ENCODE peak calls at places on chromosomes 2 and 18, in four cellular contexts. F, P, D and R are unnamed samples.

GRCh38 chr18:76430636-76431035 is 64.4 kb downstream of the ZNF516 start:
- DNase-seq in F (no peak), P (no peak), D (no peak), R (no peak)

GRCh38 chr18:51724790-51725721 is 527.6 kb upstream of the MEX3C start:
- DNase-seq in F (no peak), P (no peak), D (no peak), R (no peak)

GRCh38 chr18:33210575-33211189 is 229.8 kb downstream of the CCDC178 start:
- DNase-seq in F (no peak), P (no peak), D (peak), R (peak)

GRCh38 chr18:45156941-45157340 is 458.3 kb upstream of the SLC14A2 start:
- DNase-seq in F (no peak), P (no peak), D (no peak), R (no peak)

GRCh38 chr2:174846941-174847938 is 83.0 kb upstream of the CHRNA1 start:
- DNase-seq in F (no peak), P (no peak), D (peak), R (no peak)

GRCh38 chr2:200695178-200695930 is 109.5 kb downstream of the AOX1 start:
- DNase-seq in F (no peak), P (no peak), D (no peak), R (no peak)

GRCh38 chr2:232633413-232634318 is at the start of gene EFHD1:
- DNase-seq in F (no peak), P (no peak), D (peak), R (peak)

GRCh38 chr2:86298411-86299390 is 38.7 kb downstream of the REEP1 start:
- DNase-seq in F (no peak), P (no peak), D (peak), R (peak)

GRCh38 chr2:152127628-152128027 is 28.8 kb upstream of the CACNB4 start:
- DNase-seq in F (no peak), P (no peak), D (no peak), R (no peak)

GRCh38 chr2:178194600-178195389 is 483 bp downstream of the OSBPL6 start:
- DNase-seq in F (no peak), P (no peak), D (peak), R (peak)

GRCh38 chr18:9526458-9526857 is 51.1 kb downstream of the RALBP1 start:
- DNase-seq in F (no peak), P (no peak), D (no peak), R (no peak)

GRCh38 chr2:210577263-210578071 is 21.1 kb downstream of the CPS1 start:
- DNase-seq in F (peak), P (no peak), D (peak), R (peak)

GRCh38 chr2:65128297-65129190 is 1.4 kb downstream of the RAB1A start:
- DNase-seq in F (no peak), P (no peak), D (no peak), R (no peak)

GRCh38 chr2:174666312-174666711 is 68.7 kb upstream of the WIPF1 start:
- DNase-seq in F (no peak), P (no peak), D (no peak), R (peak)

GRCh38 chr2:19767876-19768275 is 133.9 kb downstream of the TTC32 start:
- DNase-seq in F (no peak), P (no peak), D (no peak), R (no peak)

GRCh38 chr2:220891405-220891804 is 680.7 kb downstream of the EPHA4 start:
- DNase-seq in F (peak), P (no peak), D (no peak), R (peak)

GRCh38 chr18:46755315-46756171 is 1.3 kb downstream of the ST8SIA5 start:
- DNase-seq in F (no peak), P (no peak), D (peak), R (no peak)

GRCh38 chr2:59249441-59250330 is 1008.6 kb upstream of the FANCL start:
- DNase-seq in F (no peak), P (no peak), D (no peak), R (no peak)

GRCh38 chr2:142153601-142154000 is 22.8 kb upstream of the LRP1B start:
- DNase-seq in F (no peak), P (no peak), D (no peak), R (no peak)

GRCh38 chr2:197269173-197269572 is 41.4 kb downstream of the ANKRD44 start:
- DNase-seq in F (no peak), P (no peak), D (no peak), R (no peak)

GRCh38 chr2:218010116-218010837 is 7.5 kb upstream of the TNS1 start:
- DNase-seq in F (no peak), P (no peak), D (peak), R (peak)

GRCh38 chr2:182058056-182058455 is 72.4 kb downstream of the PPP1R1C start:
- DNase-seq in F (no peak), P (no peak), D (no peak), R (no peak)

GRCh38 chr2:240620859-240621258 is 4.4 kb upstream of the GPR35 start:
- DNase-seq in F (no peak), P (no peak), D (no peak), R (no peak)

GRCh38 chr2:182826051-182826450 is 40.4 kb downstream of the FRZB start:
- DNase-seq in F (no peak), P (no peak), D (no peak), R (no peak)

GRCh38 chr18:23864620-23865019 is 149.9 kb upstream of the TTC39C start:
- DNase-seq in F (no peak), P (no peak), D (no peak), R (no peak)

GRCh38 chr2:180554330-180554729 is 426.1 kb upstream of the UBE2E3 start:
- DNase-seq in F (no peak), P (no peak), D (no peak), R (no peak)

GRCh38 chr2:216777637-216778273 is 82.1 kb downstream of the TNP1 start:
- DNase-seq in F (peak), P (peak), D (peak), R (peak)

GRCh38 chr2:231535961-231536360 is 5.7 kb upstream of the NMUR1 start:
- DNase-seq in F (no peak), P (no peak), D (no peak), R (no peak)

GRCh38 chr18:48002933-48003365 is 72.5 kb upstream of the SMAD2 start:
- DNase-seq in F (peak), P (no peak), D (no peak), R (peak)

GRCh38 chr2:109702250-109702985 is 88.3 kb downstream of the SOWAHC start:
- DNase-seq in F (peak), P (no peak), D (no peak), R (no peak)

GRCh38 chr2:169512525-169512924 is 3.0 kb downstream of the KLHL41 start:
- DNase-seq in F (no peak), P (no peak), D (no peak), R (no peak)

GRCh38 chr2:231379266-231380215 is 16.0 kb upstream of the B3GNT7 start:
- DNase-seq in F (no peak), P (no peak), D (no peak), R (no peak)

GRCh38 chr2:190656301-190656700 is 7.4 kb downstream of the NAB1 start:
- DNase-seq in F (no peak), P (no peak), D (no peak), R (no peak)

GRCh38 chr2:231464576-231465540 is 574 bp upstream of the NCL start:
- DNase-seq in F (peak), P (peak), D (peak), R (peak)

GRCh38 chr18:37161491-37161890 is 332.6 kb downstream of the KIAA1328 start:
- DNase-seq in F (no peak), P (no peak), D (no peak), R (no peak)

GRCh38 chr18:57502624-57503023 is 67.5 kb downstream of the ONECUT2 start:
- DNase-seq in F (no peak), P (no peak), D (no peak), R (no peak)
- TF ChIP-seq JUND in F (no peak), P (no peak), D (no peak), R (no peak)

GRCh38 chr2:24115057-24115456 is 8.1 kb downstream of the PFN4 start:
- DNase-seq in F (no peak), P (no peak), D (no peak), R (no peak)

GRCh38 chr2:24107336-24107735 is 15.8 kb downstream of the PFN4 start:
- DNase-seq in F (no peak), P (no peak), D (no peak), R (no peak)

GRCh38 chr2:24106786-24107185 is 16.3 kb downstream of the PFN4 start:
- DNase-seq in F (no peak), P (no peak), D (no peak), R (no peak)

GRCh38 chr2:24110660-24111303 is 12.4 kb downstream of the PFN4 start:
- DNase-seq in F (no peak), P (no peak), D (no peak), R (no peak)

GRCh38 chr2:24111407-24111861 is 11.7 kb downstream of the PFN4 start:
- DNase-seq in F (no peak), P (no peak), D (no peak), R (peak)
- TF ChIP-seq JUND in F (no peak), P (no peak), D (no peak), R (no peak)

GRCh38 chr2:237124820-237125219 is 39.1 kb downstream of the COPS8 start:
- DNase-seq in F (no peak), P (no peak), D (no peak), R (no peak)

GRCh38 chr2:237120956-237121720 is 35.4 kb downstream of the COPS8 start:
- DNase-seq in F (no peak), P (no peak), D (no peak), R (no peak)

GRCh38 chr2:237125967-237126366 is 40.3 kb downstream of the COPS8 start:
- DNase-seq in F (no peak), P (no peak), D (no peak), R (no peak)

GRCh38 chr2:237118731-237119130 is 33.0 kb downstream of the COPS8 start:
- DNase-seq in F (no peak), P (no peak), D (no peak), R (no peak)

GRCh38 chr2:237122214-237122666 is 36.6 kb downstream of the COPS8 start:
- DNase-seq in F (peak), P (peak), D (peak), R (peak)
- TF ChIP-seq JUND in F (no peak), P (no peak), D (no peak), R (no peak)

DNA sequence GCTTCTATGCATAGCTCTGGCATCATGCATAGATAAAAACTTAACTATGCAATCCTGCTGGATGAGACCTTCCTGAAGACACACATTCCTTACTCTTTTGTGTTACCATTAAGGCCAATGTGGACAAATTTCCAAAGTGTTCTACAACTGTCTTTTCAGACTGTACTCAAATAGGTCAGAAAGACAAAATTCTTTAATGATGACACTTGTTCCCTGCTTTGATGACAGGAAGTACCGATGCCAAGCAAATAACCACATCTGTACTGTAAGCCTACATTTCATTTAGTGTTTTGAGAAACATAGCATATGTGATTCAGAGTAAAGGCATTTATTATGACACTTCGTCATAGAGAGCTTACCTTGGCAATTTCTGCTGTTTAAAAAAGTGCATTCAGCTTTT is 55.0 kb downstream of the PMAIP1 start:
- DNase-seq in F (peak), P (no peak), D (no peak), R (no peak)
- TF ChIP-seq JUND in F (peak), P (no peak), D (peak), R (no peak)

DNA sequence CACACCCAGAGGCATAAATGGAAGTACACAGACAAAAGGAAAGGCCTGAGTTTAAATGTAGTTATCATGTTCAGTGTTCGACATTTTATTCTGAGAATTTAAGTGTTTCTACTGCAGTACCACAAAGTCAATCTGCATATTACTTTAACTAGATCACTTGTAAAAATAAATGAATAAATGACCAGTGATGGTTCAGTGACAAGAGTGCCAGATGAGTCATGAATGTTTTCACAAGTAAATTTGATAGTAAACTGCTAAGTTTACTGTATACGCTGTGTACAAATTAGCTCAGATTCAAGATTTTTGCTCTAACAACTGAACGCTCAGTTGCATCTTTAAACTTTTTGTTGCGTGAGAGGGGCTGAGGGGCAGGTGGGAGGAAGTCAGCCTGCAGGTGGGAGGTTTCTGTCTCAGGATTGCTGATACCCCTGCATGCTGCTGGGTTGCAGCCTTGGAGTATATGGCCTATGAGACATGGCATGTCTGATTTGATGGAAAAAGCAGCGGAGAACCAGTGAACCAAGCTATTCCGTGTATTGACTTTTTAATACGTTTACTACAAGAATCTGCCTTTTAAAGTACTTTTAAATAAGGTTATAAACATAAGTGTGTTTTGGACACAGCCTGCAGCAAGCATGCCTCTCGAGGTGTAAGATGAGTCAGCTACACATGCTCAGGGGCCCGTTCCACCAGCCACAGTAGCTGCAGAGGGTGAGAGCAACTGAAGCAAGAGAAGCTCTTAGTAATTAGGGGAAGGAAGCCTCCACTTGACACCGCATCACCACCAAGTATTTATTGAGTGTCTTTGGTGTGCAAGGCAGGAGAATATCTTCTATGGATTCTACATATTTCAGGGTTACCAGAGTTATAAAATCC is 245.1 kb downstream of the NEDD4L start:
- DNase-seq in F (no peak), P (no peak), D (no peak), R (no peak)
- TF ChIP-seq JUND in F (peak), P (no peak), D (no peak), R (no peak)

GRCh38 chr2:189409136-189409535 is 32.1 kb upstream of the WDR75 start:
- DNase-seq in F (no peak), P (no peak), D (no peak), R (no peak)

GRCh38 chr2:189408294-189408693 is 33.0 kb upstream of the WDR75 start:
- DNase-seq in F (no peak), P (no peak), D (peak), R (no peak)

GRCh38 chr2:189406612-189407011 is 34.7 kb upstream of the WDR75 start:
- DNase-seq in F (no peak), P (no peak), D (no peak), R (no peak)

GRCh38 chr2:189407944-189408209 is 33.4 kb upstream of the WDR75 start:
- DNase-seq in F (no peak), P (no peak), D (peak), R (no peak)

DNA sequence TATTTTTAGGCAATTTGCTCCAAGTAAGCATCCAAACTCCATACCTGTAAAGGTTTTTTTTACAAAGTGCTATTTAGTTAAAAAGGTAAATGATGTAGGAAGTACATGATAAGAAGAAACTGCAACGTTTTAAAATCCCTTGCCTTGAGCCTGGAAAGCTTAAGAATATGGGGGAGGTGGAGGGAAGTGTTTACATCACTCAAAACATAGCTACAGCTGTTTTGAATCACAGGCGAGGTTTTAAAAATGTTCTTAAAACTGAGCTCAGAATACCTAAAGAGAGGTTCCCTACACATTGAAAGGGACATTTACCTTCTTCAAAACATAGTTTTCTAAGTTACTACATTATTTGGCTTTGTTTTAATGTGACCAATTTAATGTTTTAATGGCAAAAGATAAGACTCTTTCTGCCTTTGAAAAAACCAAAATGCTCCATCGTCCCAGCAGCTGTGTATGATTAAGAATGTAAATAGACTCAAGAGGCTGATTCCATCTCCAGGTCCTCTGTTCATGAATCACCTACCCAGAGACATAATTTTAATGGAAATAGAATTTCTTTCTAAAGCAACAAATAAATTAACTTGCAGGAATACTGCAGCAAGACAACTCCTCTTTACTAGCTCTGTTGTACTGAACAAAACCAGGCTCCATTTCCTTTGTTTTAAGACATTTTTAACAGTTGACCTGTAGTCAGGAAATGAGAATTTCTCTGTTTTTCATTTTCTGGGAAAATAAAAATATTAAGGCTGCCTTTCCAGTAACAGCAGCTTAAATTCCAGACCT is 33.9 kb upstream of the WDR75 start:
- DNase-seq in F (no peak), P (no peak), D (peak), R (no peak)
- TF ChIP-seq JUND in F (no peak), P (no peak), D (peak), R (no peak)

DNA sequence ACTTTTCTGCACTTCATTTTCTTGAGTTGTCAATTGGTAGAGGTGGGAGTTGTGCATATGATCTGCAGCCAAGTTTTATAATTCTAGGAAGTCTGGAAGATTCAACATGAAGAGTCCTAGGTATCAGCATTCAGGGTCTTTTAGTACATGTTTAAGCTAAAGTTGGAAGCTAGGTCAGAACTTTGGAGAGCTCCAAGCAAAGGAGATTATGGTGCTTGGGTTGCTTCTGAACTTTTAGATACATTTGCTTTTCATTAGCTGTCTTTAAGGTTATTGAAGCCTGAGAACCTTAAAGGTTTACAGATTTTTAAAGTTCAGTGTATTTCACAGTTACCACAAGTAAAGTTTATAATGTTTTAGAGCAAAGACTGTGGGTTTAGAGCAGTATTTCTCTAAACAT is 85.5 kb downstream of the EPC2 start:
- DNase-seq in F (no peak), P (no peak), D (no peak), R (no peak)
- TF ChIP-seq JUND in F (no peak), P (no peak), D (no peak), R (no peak)

DNA sequence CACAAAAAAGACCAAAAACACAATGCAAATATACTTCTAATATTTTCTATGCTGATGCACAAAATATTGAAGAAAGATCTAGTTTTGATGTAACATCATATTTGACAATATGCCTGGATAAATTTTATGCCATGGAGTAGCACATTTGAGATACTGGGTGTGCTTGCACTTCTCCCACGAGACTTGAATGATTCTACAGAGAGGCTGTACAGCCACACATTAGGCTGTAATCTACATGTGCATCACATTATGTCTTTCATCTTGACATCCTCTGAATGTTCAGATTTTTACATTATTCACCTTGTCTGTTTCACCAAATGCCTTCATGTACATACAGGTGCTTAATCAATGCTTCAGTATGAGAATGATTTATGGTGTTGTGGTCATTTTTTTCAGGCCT is 756.4 kb upstream of the CDH7 start:
- DNase-seq in F (no peak), P (no peak), D (no peak), R (no peak)
- TF ChIP-seq JUND in F (no peak), P (no peak), D (no peak), R (no peak)

GRCh38 chr2:202406445-202406967 is 30.4 kb downstream of the BMPR2 start:
- DNase-seq in F (no peak), P (no peak), D (no peak), R (no peak)
- TF ChIP-seq JUND in F (no peak), P (no peak), D (no peak), R (no peak)

GRCh38 chr2:123738643-123739042 is 286.4 kb upstream of the CNTNAP5 start:
- DNase-seq in F (no peak), P (no peak), D (no peak), R (no peak)
- TF ChIP-seq JUND in F (no peak), P (no peak), D (no peak), R (no peak)